ENCODE peak calls at places on chromosomes 13 and 19, in four cellular contexts. F, I, W and X are unnamed samples.

GRCh38 chr19:16117594-16118033 is 5.9 kb downstream of the RAB8A start:
- DNase-seq in F (no peak), I (no peak), W (no peak), X (no peak)

GRCh38 chr13:113029487-113030258 is 60.7 kb downstream of the MCF2L start:
- DNase-seq in F (peak), I (no peak), W (no peak), X (peak)

GRCh38 chr19:39166571-39167391 is 30.0 kb upstream of the NCCRP1 start:
- DNase-seq in F (peak), I (no peak), W (peak), X (no peak)

GRCh38 chr19:50750010-50750409 is 20.3 kb upstream of the GPR32 start:
- DNase-seq in F (no peak), I (no peak), W (no peak), X (no peak)

GRCh38 chr13:71722206-71722605 is 144.8 kb downstream of the DACH1 start:
- DNase-seq in F (no peak), I (no peak), W (no peak), X (no peak)

GRCh38 chr19:55383789-55384575 is at the start of gene TMEM238:
- DNase-seq in F (peak), I (peak), W (peak), X (peak)

GRCh38 chr13:27822258-27822872 is 30.1 kb downstream of the GSX1 start:
- DNase-seq in F (no peak), I (peak), W (no peak), X (no peak)

GRCh38 chr19:55386515-55386947 is 799 bp downstream of the RPL28 start:
- DNase-seq in F (no peak), I (no peak), W (no peak), X (no peak)

GRCh38 chr13:112898786-112899617 is 70.0 kb upstream of the MCF2L start:
- DNase-seq in F (no peak), I (no peak), W (no peak), X (no peak)

GRCh38 chr13:84927442-84928169 is 871.6 kb downstream of the SLITRK6 start:
- DNase-seq in F (no peak), I (no peak), W (no peak), X (no peak)

DNA sequence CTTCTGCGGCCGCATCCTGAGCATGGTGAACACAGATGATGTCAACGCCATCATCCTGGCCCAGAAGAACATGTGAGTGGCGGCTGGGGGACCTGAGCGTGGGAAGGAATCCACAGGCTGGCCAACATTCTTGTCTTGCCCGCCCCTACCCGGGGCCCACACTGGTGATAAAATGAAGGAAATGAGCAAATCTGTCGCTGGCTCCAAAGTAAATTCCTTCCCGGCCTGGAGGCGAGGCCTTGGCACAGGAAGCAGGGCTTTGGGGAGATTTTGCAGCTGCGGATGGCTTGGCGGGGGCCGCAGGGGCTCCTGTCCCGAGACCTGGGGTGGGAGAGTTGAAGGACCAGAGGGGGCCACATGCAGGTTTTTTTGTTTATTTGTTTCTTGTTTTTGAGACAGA is 4.4 kb downstream of the KXD1 start:
- DNase-seq in F (peak), I (peak), W (peak), X (no peak)
- TF ChIP-seq CTCF in F (no peak), I (no peak), W (no peak), X (no peak)

GRCh38 chr13:55517312-55517711 is 1623.4 kb upstream of the PRR20A start:
- DNase-seq in F (no peak), I (no peak), W (no peak), X (peak)
- TF ChIP-seq CTCF in F (no peak), I (peak), W (no peak), X (peak)

GRCh38 chr19:13825489-13826475 is 30.5 kb downstream of the ZSWIM4 start:
- DNase-seq in F (no peak), I (no peak), W (no peak), X (peak)
- TF ChIP-seq CTCF in F (peak), I (no peak), W (no peak), X (no peak)

DNA sequence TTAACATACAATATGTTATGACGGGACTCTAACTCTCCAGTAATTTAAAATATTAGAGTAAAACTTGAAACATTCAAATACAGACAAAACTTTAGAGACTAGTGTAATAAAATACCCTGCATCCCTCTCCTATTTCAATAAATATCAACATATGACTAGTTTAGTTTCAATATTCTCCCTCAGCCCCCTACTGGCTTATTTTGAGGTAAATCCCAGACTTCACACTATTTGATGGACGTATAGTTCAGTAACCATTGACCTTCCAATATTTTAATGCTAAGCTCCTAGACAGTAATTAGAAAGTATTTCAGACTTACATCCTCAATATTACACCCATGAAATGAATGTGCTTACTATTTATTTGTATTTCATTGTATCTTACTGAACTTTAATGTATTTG is 180.7 kb upstream of the STARD13 start:
- DNase-seq in F (no peak), I (no peak), W (no peak), X (no peak)
- TF ChIP-seq CTCF in F (peak), I (peak), W (no peak), X (no peak)

GRCh38 chr13:95180513-95181245 is 120.6 kb downstream of the ABCC4 start:
- DNase-seq in F (peak), I (no peak), W (no peak), X (no peak)

GRCh38 chr13:95182570-95183285 is 118.5 kb downstream of the ABCC4 start:
- DNase-seq in F (no peak), I (no peak), W (no peak), X (no peak)

GRCh38 chr13:95184317-95184716 is 116.9 kb downstream of the ABCC4 start:
- DNase-seq in F (no peak), I (no peak), W (no peak), X (no peak)

GRCh38 chr13:95185311-95185710 is 115.9 kb downstream of the ABCC4 start:
- DNase-seq in F (no peak), I (no peak), W (no peak), X (peak)

DNA sequence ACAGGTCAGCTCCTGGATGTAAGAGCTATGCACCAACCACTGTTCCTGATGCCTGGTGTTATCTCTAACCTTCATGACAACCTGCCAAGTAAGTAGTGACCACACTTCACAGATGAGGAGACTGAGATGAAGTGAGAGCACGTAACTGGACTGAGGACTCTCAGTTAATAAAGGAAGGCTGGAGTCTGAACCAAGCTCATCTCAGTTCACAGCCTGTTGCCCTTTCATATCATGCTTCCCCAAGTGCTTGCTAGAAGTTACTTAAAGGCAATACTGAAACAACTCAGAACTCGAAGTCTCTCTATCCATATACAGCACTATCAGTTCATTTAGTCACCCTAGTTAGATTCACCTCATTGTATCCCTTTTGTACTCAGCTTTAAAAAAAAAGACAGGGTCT is 119.7 kb downstream of the ABCC4 start:
- DNase-seq in F (no peak), I (no peak), W (no peak), X (no peak)
- TF ChIP-seq CTCF in F (no peak), I (no peak), W (no peak), X (no peak)

GRCh38 chr19:47609885-47610545 is 1.1 kb downstream of the BICRA start:
- DNase-seq in F (peak), I (peak), W (peak), X (peak)
- TF ChIP-seq CTCF in F (no peak), I (no peak), W (no peak), X (no peak)

GRCh38 chr19:10838377-10838776 is 2.4 kb upstream of the TMED1 start:
- DNase-seq in F (no peak), I (no peak), W (no peak), X (no peak)

GRCh38 chr19:10836478-10837325 is 690 bp upstream of the TMED1 start:
- DNase-seq in F (peak), I (peak), W (peak), X (peak)

GRCh38 chr19:10835089-10835753 is 791 bp downstream of the TMED1 start:
- DNase-seq in F (no peak), I (no peak), W (peak), X (peak)

GRCh38 chr19:10832659-10833296 is 3.2 kb downstream of the TMED1 start:
- DNase-seq in F (no peak), I (no peak), W (no peak), X (no peak)

DNA sequence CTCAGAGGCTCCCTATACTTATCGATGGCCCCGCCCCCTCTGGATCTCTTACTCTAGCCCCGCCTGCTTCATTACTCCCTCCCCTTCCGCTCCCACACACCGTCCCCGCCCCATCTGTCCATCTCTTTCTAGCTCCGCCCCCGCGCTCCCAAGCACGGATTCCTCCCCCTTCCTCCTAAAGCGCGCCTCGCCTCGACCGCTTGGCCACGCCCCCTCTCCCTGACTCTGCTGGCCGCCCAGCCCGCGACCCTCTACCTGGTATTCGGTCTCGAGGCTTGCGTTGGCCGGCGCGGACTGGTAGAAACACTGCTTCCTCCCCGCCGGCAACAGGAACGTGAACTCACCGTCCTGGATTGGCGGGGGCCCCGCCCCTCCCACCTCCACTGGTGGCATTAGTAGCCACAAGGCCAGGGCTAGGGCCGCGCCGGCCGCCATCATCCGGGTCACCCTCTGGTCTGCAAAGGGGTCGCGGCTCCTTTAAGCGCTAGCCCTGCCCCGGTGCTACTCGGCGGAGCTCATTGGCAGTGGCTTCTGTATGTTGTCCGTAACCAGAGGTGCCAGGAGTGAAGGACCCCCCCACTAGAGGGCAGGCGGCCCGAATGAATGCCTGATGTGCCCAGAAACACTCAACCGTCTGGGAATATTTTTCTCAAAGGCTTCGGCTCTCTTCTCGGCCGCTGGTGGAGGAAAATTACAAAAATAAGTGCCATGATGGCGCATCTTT is at the start of gene TMED1:
- DNase-seq in F (peak), I (peak), W (peak), X (peak)
- TF ChIP-seq CTCF in F (peak), I (no peak), W (peak), X (no peak)

DNA sequence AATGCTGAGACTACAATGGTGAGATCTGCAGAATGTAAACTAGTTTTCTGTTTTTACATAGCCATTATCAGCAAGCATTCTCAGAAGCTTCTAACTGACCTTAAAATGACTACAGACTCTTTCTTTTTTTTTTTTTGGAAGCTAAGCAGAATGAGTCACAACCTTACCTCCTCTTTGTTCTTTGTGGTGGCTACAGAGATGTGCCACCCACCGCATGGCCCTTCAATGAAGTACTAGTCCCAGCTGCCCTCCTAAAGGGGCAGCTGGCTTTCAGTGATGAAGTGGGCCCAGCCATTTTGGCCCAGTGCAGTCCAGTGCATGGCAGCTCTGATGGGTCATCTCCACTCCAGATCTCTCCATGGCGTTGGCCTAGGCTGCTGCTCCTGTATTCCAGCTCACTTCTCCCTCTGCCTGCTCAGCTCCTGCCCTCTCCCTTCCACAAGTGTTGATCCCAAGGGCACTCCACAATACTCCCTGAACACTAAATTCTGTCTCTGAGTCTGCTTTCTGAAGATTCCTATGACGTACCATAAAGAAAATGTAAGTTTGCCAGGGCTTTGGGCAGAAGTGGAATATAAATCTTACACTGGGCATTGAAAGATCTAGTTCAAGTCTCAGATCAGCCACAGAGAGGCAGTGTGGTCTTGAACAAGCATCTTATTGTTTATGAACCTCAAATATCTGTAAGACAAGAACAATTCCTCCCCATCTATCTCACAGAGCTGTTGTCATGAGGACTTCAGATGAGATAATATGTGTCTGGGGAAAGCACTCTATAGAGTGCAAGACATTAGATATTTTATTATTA is 85.6 kb downstream of the RXFP2 start:
- DNase-seq in F (peak), I (peak), W (no peak), X (peak)
- TF ChIP-seq CTCF in F (peak), I (peak), W (no peak), X (no peak)